ENCODE peak calls at places on chromosomes 12 and 14, in nine cellular contexts. F is mesothelial cell of epicardium, L is HS-27A, B is neural progenitor cell, Q is GM12865, J is tibial artery, K is lower lobe of right lung, V is transverse colon, W is fibroblast of lung. Y is an unnamed sample.

GRCh38 chr12:102833687-102834435 is 83.2 kb downstream of the PAH start:
- DNase-seq in F (peak; percentile 41), L (no peak), B (peak; percentile 80), Q (peak; percentile 2), J (no peak), K (no peak), V (no peak), W (peak; percentile 2), Y (no peak)

GRCh38 chr14:55249423-55249822 is 21.8 kb upstream of the FBXO34 start:
- DNase-seq in F (no peak), L (no peak), B (no peak), Q (no peak), J (no peak), K (no peak), V (no peak), W (peak; percentile 28), Y (no peak)

GRCh38 chr12:91890742-91891141 is 254.9 kb downstream of the BTG1 start:
- DNase-seq in F (no peak), L (no peak), B (no peak), Q (no peak), J (no peak), K (no peak), V (no peak), W (no peak), Y (peak; percentile 50)

GRCh38 chr14:69574266-69574953 is at the start of gene CCDC177:
- DNase-seq in F (peak; percentile 62), L (peak; percentile 26), B (peak; percentile 94), Q (peak; percentile 68), J (no peak), K (peak; percentile 76), V (peak; percentile 68), W (peak; percentile 28), Y (peak; percentile 51)

GRCh38 chr12:105120551-105120950 is 13.0 kb downstream of the WASHC4 start:
- DNase-seq in F (no peak), L (no peak), B (no peak), Q (no peak), J (no peak), K (no peak), V (no peak), W (peak; percentile 26), Y (no peak)

GRCh38 chr12:69779928-69780327 is 41.3 kb downstream of the RAB3IP start:
- DNase-seq in F (no peak), L (peak; percentile 26), B (peak; percentile 53), Q (no peak), J (no peak), K (no peak), V (no peak), W (peak; percentile 36), Y (peak; percentile 67)

GRCh38 chr14:90660865-90661570 is 155.2 kb downstream of the TTC7B start:
- DNase-seq in F (no peak), L (no peak), B (no peak), Q (no peak), J (no peak), K (peak; percentile 86), V (peak; percentile 86), W (no peak), Y (no peak)

GRCh38 chr12:105968025-105968424 is 170.7 kb downstream of the NUAK1 start:
- DNase-seq in F (no peak), L (no peak), B (no peak), Q (no peak), J (no peak), K (no peak), V (no peak), W (no peak), Y (no peak)

GRCh38 chr14:68634346-68634745 is 158.5 kb downstream of the ZFP36L1 start:
- DNase-seq in F (no peak), L (no peak), B (no peak), Q (no peak), J (no peak), K (no peak), V (no peak), W (no peak), Y (no peak)

GRCh38 chr12:7142809-7143465 is 12.8 kb downstream of the CLSTN3 start:
- DNase-seq in F (no peak), L (no peak), B (no peak), Q (no peak), J (no peak), K (no peak), V (no peak), W (no peak), Y (no peak)

GRCh38 chr12:76533331-76533730 is 26.2 kb downstream of the OSBPL8 start:
- DNase-seq in F (no peak), L (no peak), B (no peak), Q (no peak), J (no peak), K (no peak), V (no peak), W (peak; percentile 12), Y (no peak)

GRCh38 chr12:53060064-53060720 is 10.3 kb downstream of the TNS2 start:
- DNase-seq in F (no peak), L (no peak), B (no peak), Q (no peak), J (no peak), K (peak; percentile 44), V (no peak), W (no peak), Y (no peak)

GRCh38 chr12:113227169-113227568 is 5.9 kb downstream of the TPCN1 start:
- DNase-seq in F (no peak), L (no peak), B (no peak), Q (no peak), J (peak; percentile 69), K (no peak), V (no peak), W (no peak), Y (no peak)

GRCh38 chr14:75022655-75023054 is 19.9 kb downstream of the EIF2B2 start:
- DNase-seq in F (no peak), L (no peak), B (peak; percentile 60), Q (peak; percentile 11), J (no peak), K (no peak), V (no peak), W (no peak), Y (peak; percentile 13)

GRCh38 chr14:93857081-93857480 is 68.8 kb upstream of the PRIMA1 start:
- DNase-seq in F (no peak), L (no peak), B (no peak), Q (no peak), J (no peak), K (no peak), V (no peak), W (no peak), Y (no peak)

GRCh38 chr12:121128908-121129704 is 3.6 kb upstream of the P2RX7 start:
- DNase-seq in F (no peak), L (peak; percentile 41), B (no peak), Q (peak; percentile 97), J (peak; percentile 87), K (peak; percentile 89), V (peak; percentile 83), W (peak; percentile 24), Y (peak; percentile 79)

GRCh38 chr14:93269341-93270068 is 62.4 kb downstream of the UBR7 start:
- DNase-seq in F (no peak), L (no peak), B (peak; percentile 17), Q (no peak), J (peak; percentile 28), K (no peak), V (no peak), W (peak; percentile 76), Y (no peak)

GRCh38 chr12:131164096-131164872 is 210.6 kb downstream of the ADGRD1 start:
- DNase-seq in F (no peak), L (no peak), B (no peak), Q (peak; percentile 11), J (no peak), K (no peak), V (no peak), W (no peak), Y (no peak)

GRCh38 chr14:100660498-100661339 is 66.0 kb upstream of the DLK1 start:
- DNase-seq in F (no peak), L (no peak), B (no peak), Q (no peak), J (no peak), K (no peak), V (no peak), W (peak; percentile 60), Y (no peak)

GRCh38 chr12:123973552-123974341 is 732 bp downstream of the ZNF664 start:
- DNase-seq in F (peak; percentile 36), L (no peak), B (peak; percentile 73), Q (peak; percentile 51), J (peak; percentile 41), K (peak; percentile 68), V (peak; percentile 55), W (peak; percentile 34), Y (peak; percentile 44)

GRCh38 chr12:9404469-9405260 is 196.5 kb upstream of the PZP start:
- DNase-seq in F (no peak), L (no peak), B (peak; percentile 19), Q (peak; percentile 19), J (no peak), K (no peak), V (no peak), W (no peak), Y (no peak)

GRCh38 chr14:100305446-100306255 is 593 bp downstream of the SLC25A29 start:
- DNase-seq in F (no peak), L (no peak), B (peak; percentile 69), Q (no peak), J (no peak), K (peak; percentile 75), V (peak; percentile 48), W (peak; percentile 31), Y (peak; percentile 34)